ENCODE peak calls at places on chromosomes 12 and 14, in nine cellular contexts. X, N, G, B, F, T, Q, K and R are unnamed samples.
A peak's percentile ranks its signal among the peaks of the same experiment; 100 is the strongest.

GRCh38 chr12:42237853-42238239 is 202 bp downstream of the YAF2 start:
- DNase-seq in K (no peak), G (no peak), B (no peak), Q (no peak), X (no peak), F (no peak), N (no peak), T (peak; percentile 46), R (no peak)

GRCh38 chr14:67680121-67680602 is 5.7 kb upstream of the VTI1B start:
- DNase-seq in B (no peak), F (no peak), G (no peak), K (peak; percentile 92), Q (no peak), N (no peak), X (no peak), T (no peak), R (no peak)

GRCh38 chr12:84636801-84637285 is 275.8 kb downstream of the SLC6A15 start:
- DNase-seq in G (no peak), K (peak; percentile 41), B (no peak), X (no peak), N (no peak), F (no peak), Q (no peak), T (no peak), R (no peak)

GRCh38 chr12:129550353-129550752 is 353.5 kb downstream of the TMEM132D start:
- DNase-seq in G (peak; percentile 73), N (no peak), F (no peak), K (no peak), Q (peak; percentile 67), T (peak; percentile 65), B (peak; percentile 27), X (no peak), R (no peak)

GRCh38 chr12:101299931-101300330 is 20.0 kb downstream of the UTP20 start:
- DNase-seq in N (no peak), G (no peak), F (no peak), Q (no peak), T (no peak), K (no peak), B (no peak), X (no peak), R (no peak)

GRCh38 chr12:31958601-31959000 is 614 bp upstream of the RESF1 start:
- DNase-seq in N (no peak), B (no peak), K (no peak), Q (no peak), T (no peak), X (no peak), F (no peak), G (no peak), R (no peak)

GRCh38 chr12:86230516-86231146 is 25.6 kb downstream of the MGAT4C start:
- DNase-seq in N (no peak), K (peak; percentile 27), X (no peak), F (no peak), Q (no peak), G (no peak), B (no peak), T (no peak), R (no peak)

GRCh38 chr14:93686313-93686712 is 102.0 kb downstream of the PRIMA1 start:
- DNase-seq in X (no peak), F (no peak), G (no peak), N (no peak), B (no peak), K (no peak), T (no peak), Q (no peak), R (no peak)

GRCh38 chr12:125944446-125944845 is 879.2 kb downstream of the AACS start:
- DNase-seq in Q (no peak), N (no peak), T (no peak), X (no peak), B (no peak), K (no peak), G (no peak), F (no peak), R (no peak)

GRCh38 chr12:1481919-1482318 is 112.5 kb downstream of the FBXL14 start:
- DNase-seq in K (no peak), B (no peak), T (no peak), N (no peak), X (no peak), Q (no peak), G (no peak), F (no peak), R (no peak)